ENCODE peak calls at places on chromosomes 11 and 22, in seven cellular contexts. L is activated CD8-positive, alpha-beta T cell treated with anti-CD3 and anti-CD28 coated beads for 36 hours; N is sciatic nerve; U is left lung; Q is upper lobe of right lung; Y is activated T-helper 17 cell treated with anti-CD3 and anti-CD28 coated beads, Interleukin-2, amount 50 U/mL, for 72 hours; O is right lobe of liver. A is an unnamed sample.

GRCh38 chr11:130449996-130450419 is 1.6 kb downstream of the ADAMTS15 start:
- ATAC-seq in L (no peak), U (peak; percentile 55), O (peak; percentile 45), Q (peak; percentile 72), Y (no peak), N (peak; percentile 85), A (no peak)

GRCh38 chr22:23115825-23116494 is 25.8 kb downstream of the RSPH14 start:
- ATAC-seq in Y (no peak), N (no peak), O (no peak), U (no peak), L (no peak), Q (no peak), A (no peak)

GRCh38 chr11:32385998-32386397 is 49.3 kb downstream of the WT1 start:
- ATAC-seq in N (no peak), U (peak; percentile 64), O (peak; percentile 61), L (no peak), Q (no peak), Y (no peak), A (peak; percentile 48)

GRCh38 chr11:122593473-122594420 is 61.8 kb upstream of the UBASH3B start:
- ATAC-seq in O (no peak), Y (peak; percentile 74), L (no peak), U (no peak), N (no peak), Q (no peak), A (no peak)

GRCh38 chr22:25419247-25420113 is 145.0 kb upstream of the GRK3 start:
- ATAC-seq in U (peak; percentile 85), Q (peak; percentile 72), O (peak; percentile 64), L (no peak), N (peak; percentile 87), Y (no peak), A (no peak)

GRCh38 chr11:111731839-111732238 is 34.4 kb downstream of the PPP2R1B start:
- ATAC-seq in N (no peak), L (no peak), Y (no peak), U (no peak), O (no peak), Q (no peak), A (no peak)

GRCh38 chr11:75873417-75874148 is 58.6 kb downstream of the UVRAG start:
- ATAC-seq in N (peak; percentile 64), U (peak; percentile 18), O (no peak), Q (peak; percentile 46), L (peak; percentile 17), Y (peak; percentile 66), A (no peak)

GRCh38 chr22:27298387-27299141 is 503.0 kb downstream of the MN1 start:
- ATAC-seq in N (no peak), L (no peak), Q (no peak), Y (no peak), O (no peak), U (no peak), A (no peak)

GRCh38 chr11:86769219-86769618 is 31.1 kb upstream of the PRSS23 start:
- ATAC-seq in N (peak; percentile 59), L (no peak), O (no peak), Y (no peak), Q (no peak), U (no peak), A (no peak)

GRCh38 chr11:77800445-77800844 is 20.1 kb downstream of the RSF1 start:
- ATAC-seq in Q (no peak), U (no peak), L (no peak), Y (no peak), O (no peak), N (no peak), A (no peak)

GRCh38 chr22:38981659-38982007 is 514 bp upstream of the APOBEC3B start:
- ATAC-seq in U (peak; percentile 24), O (peak; percentile 28), Y (no peak), Q (no peak), N (peak; percentile 63), L (no peak), A (peak; percentile 7)

GRCh38 chr11:102831709-102832492 is 11.5 kb downstream of the MMP3 start:
- ATAC-seq in L (no peak), U (peak; percentile 32), Q (no peak), O (peak; percentile 64), Y (no peak), N (peak; percentile 24), A (no peak)

GRCh38 chr11:1029686-1030085 is 6.8 kb downstream of the MUC6 start:
- ATAC-seq in O (no peak), L (no peak), N (no peak), Q (no peak), U (no peak), Y (no peak), A (no peak)

GRCh38 chr11:65857500-65858353 is at the start of gene CFL1:
- ATAC-seq in N (peak; percentile 85), L (peak; percentile 69), Y (peak; percentile 72), Q (peak; percentile 81), U (peak; percentile 75), O (peak; percentile 71), A (peak; percentile 76)

GRCh38 chr22:23767303-23767672 is 484 bp downstream of the CHCHD10 start:
- ATAC-seq in Q (peak; percentile 1), Y (peak; percentile 6), N (no peak), O (no peak), L (no peak), U (peak; percentile 0), A (no peak)

GRCh38 chr22:25049770-25050169 is 97.3 kb downstream of the KIAA1671 start:
- ATAC-seq in Q (no peak), N (no peak), Y (no peak), O (no peak), L (no peak), U (no peak), A (no peak)

GRCh38 chr11:59659981-59660380 is 8.9 kb downstream of the PATL1 start:
- ATAC-seq in U (no peak), L (no peak), O (no peak), Y (no peak), N (no peak), Q (no peak), A (no peak)

GRCh38 chr11:128493570-128493965 is 93.8 kb downstream of the ETS1 start:
- ATAC-seq in O (no peak), N (no peak), Y (no peak), L (no peak), Q (no peak), U (no peak), A (no peak)

GRCh38 chr11:92131289-92131890 is 93.2 kb upstream of the FAT3 start:
- ATAC-seq in Q (no peak), L (no peak), O (no peak), U (peak; percentile 36), Y (no peak), N (no peak), A (no peak)

GRCh38 chr11:119121811-119122124 is 388 bp downstream of the HINFP start:
- ATAC-seq in Q (no peak), Y (peak; percentile 8), O (no peak), U (no peak), N (no peak), L (peak; percentile 2), A (no peak)

GRCh38 chr11:73350908-73351636 is 25.1 kb upstream of the RELT start:
- ATAC-seq in Q (peak; percentile 85), L (peak; percentile 94), N (peak; percentile 68), U (peak; percentile 89), O (peak; percentile 90), Y (peak; percentile 76), A (peak; percentile 72)

GRCh38 chr11:82978422-82979099 is 77.0 kb downstream of the DDIAS start:
- ATAC-seq in Y (peak; percentile 79), N (no peak), U (no peak), L (peak; percentile 81), Q (no peak), O (peak; percentile 72), A (no peak)

GRCh38 chr11:133968300-133968699 is 11.5 kb upstream of the IGSF9B start:
- ATAC-seq in L (no peak), Y (no peak), N (no peak), Q (no peak), U (no peak), O (no peak), A (no peak)

GRCh38 chr11:62621567-62622470 is at the start of gene B3GAT3:
- ATAC-seq in Y (peak; percentile 96), O (peak; percentile 97), Q (peak; percentile 99), N (peak; percentile 99), U (peak; percentile 99), L (peak; percentile 94), A (peak; percentile 96)

GRCh38 chr11:64879226-64879900 is 942 bp upstream of the EHD1 start:
- ATAC-seq in L (no peak), O (peak; percentile 3), Y (no peak), U (peak; percentile 7), N (peak; percentile 3), Q (peak; percentile 6), A (no peak)

GRCh38 chr22:37764622-37765021 is 43.1 kb upstream of the GCAT start:
- ATAC-seq in L (no peak), Y (no peak), Q (no peak), O (no peak), N (peak; percentile 40), U (no peak), A (no peak)

GRCh38 chr11:9765320-9766101 is 101.6 kb downstream of the SWAP70 start:
- ATAC-seq in Y (no peak), Q (peak; percentile 45), O (peak; percentile 42), U (peak; percentile 50), L (no peak), N (peak; percentile 90), A (no peak)

GRCh38 chr22:41929158-41929896 is 2.7 kb upstream of the TNFRSF13C start:
- ATAC-seq in O (no peak), N (no peak), L (no peak), U (no peak), Y (no peak), Q (no peak), A (no peak)

GRCh38 chr11:59729884-59730283 is 16.2 kb upstream of the OR10V1 start:
- ATAC-seq in Q (no peak), U (no peak), N (no peak), Y (no peak), O (no peak), L (no peak), A (no peak)

GRCh38 chr11:14904745-14905103 is 12.7 kb upstream of the CYP2R1 start:
- ATAC-seq in O (peak; percentile 79), N (peak; percentile 87), Q (peak; percentile 87), L (peak; percentile 40), U (peak; percentile 87), Y (peak; percentile 75), A (peak; percentile 39)

GRCh38 chr22:37633082-37633692 is 6.3 kb upstream of the SH3BP1 start:
- ATAC-seq in Y (peak; percentile 58), O (no peak), U (no peak), N (peak; percentile 0), Q (peak; percentile 0), L (peak; percentile 66), A (peak; percentile 2)

GRCh38 chr11:27184458-27185312 is 144.1 kb downstream of the BBOX1 start:
- ATAC-seq in L (no peak), U (no peak), Q (no peak), O (peak; percentile 49), N (no peak), Y (no peak), A (no peak)

GRCh38 chr11:19674420-19674819 is 38.2 kb upstream of the NAV2 start:
- ATAC-seq in Q (peak; percentile 83), U (peak; percentile 77), N (no peak), Y (no peak), O (no peak), L (no peak), A (peak; percentile 43)